ENCODE peak calls at places on chromosomes 12 and 14, in eight cellular contexts. N is left ventricle myocardium superior; T is fibroblast of gingiva; L is HCT116; W is NCI-H1105; G is stimulated activated naive CD8-positive, alpha-beta T cell treated with anti-CD3 and anti-CD28 coated beads, Interleukin-15, amount 100 ng/mL, for 72 hours; X is HuH-7.5; M is stimulated activated CD4-positive, alpha-beta T cell treated with anti-CD3 and anti-CD28 coated beads, TNF-alpha, amount 100 ng/mL, for 4 hours. B is an unnamed sample.

GRCh38 chr14:73472182-73473114 is 14.1 kb upstream of the NUMB start:
- DNase-seq in N (no peak), T (peak; percentile 71), L (peak; percentile 60), W (peak; percentile 78), G (peak; percentile 20), X (no peak), M (no peak), B (peak; percentile 78)

GRCh38 chr12:63495974-63496373 is 172.3 kb downstream of the DPY19L2 start:
- DNase-seq in N (no peak), T (no peak), L (no peak), W (no peak), G (no peak), X (no peak), M (no peak), B (no peak)

GRCh38 chr12:101620762-101621133 is 26.0 kb downstream of the MYBPC1 start:
- DNase-seq in N (no peak), T (no peak), L (no peak), W (no peak), G (no peak), X (no peak), M (no peak), B (no peak)

GRCh38 chr14:36094963-36095362 is 81.6 kb downstream of the PTCSC3 start:
- DNase-seq in N (no peak), T (no peak), L (no peak), W (no peak), G (no peak), X (no peak), M (no peak), B (no peak)

GRCh38 chr12:83265798-83266197 is 579.1 kb downstream of the TMTC2 start:
- DNase-seq in N (no peak), T (no peak), L (no peak), W (no peak), G (no peak), X (no peak), M (no peak), B (no peak)

GRCh38 chr14:73633517-73634332 is 11.1 kb upstream of the DNAL1 start:
- DNase-seq in N (peak; percentile 72), T (peak; percentile 67), L (no peak), W (peak; percentile 54), G (peak; percentile 66), X (peak; percentile 49), M (peak; percentile 35), B (peak; percentile 81)

GRCh38 chr14:104610749-104611310 is 6.3 kb upstream of the TMEM179 start:
- DNase-seq in N (no peak), T (no peak), L (no peak), W (no peak), G (no peak), X (no peak), M (no peak), B (no peak)

GRCh38 chr14:35855886-35856481 is 29.8 kb downstream of the BRMS1L start:
- DNase-seq in N (no peak), T (no peak), L (no peak), W (peak; percentile 71), G (no peak), X (no peak), M (no peak), B (no peak)

GRCh38 chr14:92969470-92970232 is 46.7 kb downstream of the CHGA start:
- DNase-seq in N (no peak), T (no peak), L (no peak), W (no peak), G (no peak), X (no peak), M (no peak), B (no peak)

GRCh38 chr12:111448266-111448830 is 42.6 kb downstream of the SH2B3 start:
- DNase-seq in N (no peak), T (no peak), L (no peak), W (no peak), G (no peak), X (no peak), M (no peak), B (no peak)

GRCh38 chr12:119850330-119850729 is 26.8 kb downstream of the CIT start:
- DNase-seq in N (no peak), T (no peak), L (no peak), W (no peak), G (no peak), X (no peak), M (no peak), B (no peak)

GRCh38 chr14:65281991-65282908 is 130.3 kb upstream of the FUT8 start:
- DNase-seq in N (no peak), T (peak; percentile 65), L (no peak), W (no peak), G (no peak), X (no peak), M (no peak), B (peak; percentile 95)

GRCh38 chr12:121241203-121241970 is 31.5 kb downstream of the P2RX4 start:
- DNase-seq in N (no peak), T (no peak), L (no peak), W (no peak), G (no peak), X (no peak), M (no peak), B (no peak)

GRCh38 chr12:123763093-123763492 is 992 bp downstream of the DNAH10 start:
- DNase-seq in N (no peak), T (no peak), L (no peak), W (peak; percentile 12), G (no peak), X (no peak), M (no peak), B (no peak)

GRCh38 chr14:106422066-106422465 is 895.7 kb downstream of the TMEM121 start:
- DNase-seq in N (no peak), T (no peak), L (no peak), W (no peak), G (no peak), X (no peak), M (no peak), B (no peak)

GRCh38 chr12:108302471-108303311 is 36.4 kb downstream of the CMKLR1 start:
- DNase-seq in N (peak; percentile 88), T (peak; percentile 96), L (no peak), W (no peak), G (no peak), X (peak; percentile 42), M (no peak), B (no peak)

GRCh38 chr14:71776463-71777359 is 155.5 kb upstream of the RGS6 start:
- DNase-seq in N (no peak), T (no peak), L (no peak), W (no peak), G (peak; percentile 62), X (no peak), M (no peak), B (no peak)

GRCh38 chr14:105271224-105271890 is 23.0 kb downstream of the BTBD6 start:
- DNase-seq in N (no peak), T (no peak), L (no peak), W (no peak), G (no peak), X (no peak), M (no peak), B (no peak)

GRCh38 chr12:48956279-48957140 is 777 bp downstream of the ARF3 start:
- DNase-seq in N (peak; percentile 87), T (peak; percentile 97), L (peak; percentile 93), W (peak; percentile 68), G (no peak), X (peak; percentile 39), M (no peak), B (peak; percentile 92)

GRCh38 chr14:61563162-61563511 is 132.2 kb upstream of the HIF1A start:
- DNase-seq in N (no peak), T (no peak), L (no peak), W (peak; percentile 42), G (no peak), X (no peak), M (no peak), B (no peak)

GRCh38 chr12:98578392-98578791 is 15.1 kb upstream of the SLC25A3 start:
- DNase-seq in N (no peak), T (no peak), L (no peak), W (no peak), G (no peak), X (no peak), M (no peak), B (no peak)

GRCh38 chr12:116924558-116925453 is 14.1 kb downstream of the FBXW8 start:
- DNase-seq in N (no peak), T (peak; percentile 44), L (peak; percentile 44), W (no peak), G (peak; percentile 77), X (no peak), M (no peak), B (no peak)

GRCh38 chr14:29643415-29644206 is 284.0 kb downstream of the PRKD1 start:
- DNase-seq in N (no peak), T (peak; percentile 68), L (no peak), W (no peak), G (no peak), X (no peak), M (no peak), B (no peak)

GRCh38 chr12:95218852-95219171 is 1.2 kb downstream of the VEZT start:
- DNase-seq in N (no peak), T (no peak), L (no peak), W (peak; percentile 37), G (peak; percentile 61), X (peak; percentile 27), M (peak; percentile 21), B (peak; percentile 20)

GRCh38 chr12:33942172-33942571 is 80.1 kb upstream of the ALG10 start:
- DNase-seq in N (no peak), T (no peak), L (no peak), W (no peak), G (no peak), X (no peak), M (no peak), B (no peak)

GRCh38 chr14:34052658-34053014 is 101.8 kb upstream of the EGLN3 start:
- DNase-seq in N (no peak), T (no peak), L (peak; percentile 70), W (no peak), G (no peak), X (no peak), M (no peak), B (no peak)

GRCh38 chr12:42469355-42470006 is 120.1 kb downstream of the PRICKLE1 start:
- DNase-seq in N (no peak), T (no peak), L (no peak), W (no peak), G (peak; percentile 13), X (no peak), M (no peak), B (peak; percentile 21)

GRCh38 chr14:23729720-23730387 is 93.7 kb downstream of the DHRS2 start:
- DNase-seq in N (no peak), T (no peak), L (no peak), W (no peak), G (no peak), X (no peak), M (no peak), B (no peak)

GRCh38 chr12:113702796-113703195 is 231.1 kb upstream of the LHX5 start:
- DNase-seq in N (no peak), T (no peak), L (no peak), W (no peak), G (no peak), X (no peak), M (no peak), B (no peak)

GRCh38 chr14:93317836-93318807 is 14.7 kb downstream of the BTBD7 start:
- DNase-seq in N (no peak), T (peak; percentile 56), L (no peak), W (no peak), G (no peak), X (no peak), M (no peak), B (no peak)

GRCh38 chr12:40219760-40220159 is 5.0 kb upstream of the LRRK2 start:
- DNase-seq in N (no peak), T (no peak), L (no peak), W (no peak), G (no peak), X (no peak), M (no peak), B (no peak)

GRCh38 chr12:40058721-40059190 is 47.1 kb downstream of the SLC2A13 start:
- DNase-seq in N (no peak), T (no peak), L (no peak), W (no peak), G (no peak), X (no peak), M (no peak), B (peak; percentile 57)

GRCh38 chr12:108119126-108119973 is 9.7 kb upstream of the WSCD2 start:
- DNase-seq in N (no peak), T (no peak), L (no peak), W (no peak), G (no peak), X (no peak), M (no peak), B (no peak)

GRCh38 chr12:116620085-116620734 is 61.0 kb downstream of the MAP1LC3B2 start:
- DNase-seq in N (no peak), T (no peak), L (no peak), W (no peak), G (no peak), X (peak; percentile 26), M (no peak), B (no peak)

B was measured in Ammon's horn.